ENCODE peak calls at places on chromosomes 13 and 19, in seven cellular contexts. G is amygdala; C is stimulated activated CD4-positive, alpha-beta T cell treated with anti-CD3 and anti-CD28 coated beads, Interleukin-1b, Interleukin-23, amount 100 ng/mL, for 1 hour; K is hippocampal formation; X is GM23338; F is AG08396; J is GM23248. U is an unnamed sample.
A peak's percentile ranks its signal among the peaks of the same experiment; 100 is the strongest.

GRCh38 chr13:27982361-27982760 is 6.1 kb downstream of the URAD start:
- DNase-seq in X (no peak), F (no peak), C (no peak), J (no peak), G (no peak), K (no peak), U (no peak)

GRCh38 chr19:10390652-10391286 is 10.4 kb upstream of the TYK2 start:
- DNase-seq in C (peak; percentile 39), F (peak; percentile 78), G (peak; percentile 22), K (peak; percentile 34), J (peak; percentile 70), X (peak; percentile 92), U (peak; percentile 70)

GRCh38 chr19:57708641-57709354 is at the start of gene ZNF154:
- DNase-seq in X (peak; percentile 99), F (peak; percentile 63), C (no peak), G (peak; percentile 15), J (peak; percentile 88), K (peak; percentile 66), U (no peak)

GRCh38 chr13:109897988-109898623 is 111.7 kb upstream of the IRS2 start:
- DNase-seq in C (no peak), J (peak; percentile 2), G (no peak), F (no peak), K (no peak), X (no peak), U (no peak)

GRCh38 chr19:46350029-46350757 is 3.3 kb downstream of the PPP5C start:
- DNase-seq in J (no peak), G (no peak), C (no peak), X (no peak), K (no peak), F (no peak), U (no peak)

GRCh38 chr19:38376576-38376975 is 2.2 kb downstream of the PSMD8 start:
- DNase-seq in F (no peak), J (no peak), C (no peak), K (no peak), X (no peak), G (no peak), U (no peak)

GRCh38 chr19:23800281-23800680 is 41.6 kb upstream of the ZNF681 start:
- DNase-seq in F (no peak), J (no peak), K (no peak), G (no peak), C (no peak), X (no peak), U (no peak)

GRCh38 chr13:94139393-94139995 is 340.0 kb downstream of the DCT start:
- DNase-seq in J (no peak), G (no peak), X (no peak), K (no peak), F (no peak), C (no peak), U (no peak)

GRCh38 chr13:50713849-50714248 is 129.6 kb downstream of the DLEU7 start:
- DNase-seq in X (no peak), F (peak; percentile 9), J (peak; percentile 78), K (no peak), C (no peak), G (no peak), U (peak; percentile 81)

GRCh38 chr13:99022953-99023352 is 45.1 kb upstream of the DOCK9 start:
- DNase-seq in K (no peak), F (no peak), X (no peak), C (no peak), G (no peak), J (no peak), U (no peak)

GRCh38 chr19:12064266-12065099 is at the start of gene ZNF844:
- DNase-seq in F (peak; percentile 98), G (peak; percentile 96), X (peak; percentile 97), C (peak; percentile 39), J (peak; percentile 95), K (peak; percentile 90), U (peak; percentile 90)

GRCh38 chr19:34639491-34640085 is 37.4 kb downstream of the SCGB2B2 start:
- DNase-seq in X (peak; percentile 92), J (peak; percentile 76), G (no peak), C (peak; percentile 26), K (peak; percentile 71), F (peak; percentile 41), U (peak; percentile 74)

GRCh38 chr13:40732658-40733057 is 38.3 kb downstream of the MRPS31 start:
- DNase-seq in K (no peak), F (no peak), X (no peak), C (no peak), G (no peak), J (no peak), U (no peak)

GRCh38 chr19:17086811-17087210 is 11.2 kb downstream of the MYO9B start:
- DNase-seq in X (no peak), G (no peak), C (no peak), F (no peak), J (no peak), K (no peak), U (no peak)

GRCh38 chr19:21532904-21533303 is 27.5 kb downstream of the ZNF429 start:
- DNase-seq in F (no peak), G (no peak), C (no peak), K (no peak), X (no peak), J (no peak), U (no peak)

GRCh38 chr19:38009650-38010229 is 102.7 kb downstream of the SIPA1L3 start:
- DNase-seq in J (no peak), X (no peak), G (no peak), C (no peak), F (no peak), K (no peak), U (no peak)

GRCh38 chr19:6045108-6045507 is 65.2 kb downstream of the RFX2 start:
- DNase-seq in J (no peak), C (no peak), X (no peak), K (no peak), F (no peak), G (no peak), U (no peak)

GRCh38 chr19:36939153-36939552 is 23.0 kb downstream of the ZNF568 start:
- DNase-seq in J (no peak), K (no peak), C (no peak), G (no peak), F (peak; percentile 3), X (peak; percentile 52), U (peak; percentile 1)

GRCh38 chr19:35872180-35872579 is 3.8 kb downstream of the APLP1 start:
- DNase-seq in K (no peak), F (no peak), J (no peak), X (peak; percentile 63), G (no peak), C (no peak), U (no peak)

GRCh38 chr13:90750957-90751356 is 596.5 kb upstream of the MIR17HG start:
- DNase-seq in J (no peak), F (no peak), G (no peak), C (no peak), K (no peak), X (no peak), U (no peak)

GRCh38 chr13:49421391-49421790 is 22.5 kb downstream of the CAB39L start:
- DNase-seq in C (no peak), X (peak; percentile 74), K (no peak), G (no peak), J (no peak), F (no peak), U (peak; percentile 30)

GRCh38 chr13:99178636-99179035 is 22.0 kb upstream of the UBAC2 start:
- DNase-seq in X (no peak), J (no peak), C (no peak), G (no peak), F (no peak), K (no peak), U (no peak)

GRCh38 chr19:4908311-4908710 is 990 bp upstream of the UHRF1 start:
- DNase-seq in K (no peak), C (no peak), G (no peak), X (peak; percentile 44), J (no peak), F (no peak), U (no peak)